ENCODE peak calls at places on chromosome 4, in eight cellular contexts. Z, L, N, B, R, T, J and V are unnamed samples.

GRCh38 chr4:122914292-122914904 is 8.0 kb downstream of the NUDT6 start:
- DNase-seq in Z (no peak), L (peak), N (no peak), B (peak), R (peak), T (no peak), J (no peak), V (no peak)

GRCh38 chr4:128322311-128322710 is 34.7 kb upstream of the PGRMC2 start:
- DNase-seq in Z (no peak), L (peak), N (no peak), B (peak), R (no peak), T (no peak), J (no peak), V (no peak)

GRCh38 chr4:79947386-79947785 is 125.6 kb downstream of the ANTXR2 start:
- DNase-seq in Z (no peak), L (no peak), N (no peak), B (no peak), R (no peak), T (no peak), J (no peak), V (no peak)

GRCh38 chr4:184553891-184554290 is 79.5 kb upstream of the IRF2 start:
- DNase-seq in Z (no peak), L (no peak), N (no peak), B (no peak), R (no peak), T (no peak), J (no peak), V (no peak)

GRCh38 chr4:80183196-80184052 is 13.9 kb upstream of the PRDM8 start:
- DNase-seq in Z (peak), L (no peak), N (no peak), B (peak), R (peak), T (peak), J (no peak), V (peak)

GRCh38 chr4:47490550-47490949 is 5.5 kb downstream of the ATP10D start:
- DNase-seq in Z (no peak), L (no peak), N (no peak), B (peak), R (no peak), T (no peak), J (no peak), V (no peak)

GRCh38 chr4:124177647-124178425 is 534.7 kb downstream of the ANKRD50 start:
- DNase-seq in Z (peak), L (peak), N (no peak), B (peak), R (no peak), T (no peak), J (no peak), V (no peak)

GRCh38 chr4:16253127-16253960 is 27.1 kb upstream of the TAPT1 start:
- DNase-seq in Z (peak), L (peak), N (no peak), B (peak), R (no peak), T (no peak), J (no peak), V (no peak)

GRCh38 chr4:186723207-186724047 is at the start of gene FAT1:
- DNase-seq in Z (peak), L (peak), N (no peak), B (peak), R (no peak), T (no peak), J (no peak), V (peak)